ENCODE peak calls at places on chromosomes 5 and 9, in eight cellular contexts. B is CD8-positive, alpha-beta T cell; O is WTC11; S is nephron progenitor cell; Y is progenitor cell of endocrine pancreas; M is ovary; J is kidney; Q is AG04450. F is an unnamed sample.

GRCh38 chr9:130137870-130138653 is 34.1 kb upstream of the NCS1 start:
- DNase-seq in S (no peak), M (peak), Q (peak), J (no peak), O (peak), Y (no peak), B (no peak), F (peak)

GRCh38 chr5:106649031-106649430 is 1021.7 kb downstream of the EFNA5 start:
- DNase-seq in B (no peak), S (no peak), Q (no peak), M (no peak), O (no peak), Y (no peak), J (no peak), F (no peak)

GRCh38 chr5:9562101-9562500 is 16.2 kb upstream of the SEMA5A start:
- DNase-seq in Q (no peak), Y (no peak), B (no peak), M (no peak), O (no peak), J (no peak), S (no peak), F (no peak)

GRCh38 chr5:122101636-122102285 is 23.7 kb upstream of the LOX start:
- DNase-seq in O (no peak), Y (no peak), B (no peak), M (no peak), Q (no peak), S (no peak), J (no peak), F (no peak)

GRCh38 chr9:126836216-126836615 is 24.2 kb upstream of the ZBTB34 start:
- DNase-seq in B (no peak), Y (no peak), Q (no peak), M (no peak), O (no peak), J (no peak), S (no peak), F (peak)

GRCh38 chr9:108040783-108041182 is 551.2 kb upstream of the KLF4 start:
- DNase-seq in Q (no peak), S (no peak), B (no peak), O (no peak), M (no peak), J (no peak), Y (no peak), F (no peak)

GRCh38 chr5:147234825-147235635 is at the start of gene STK32A:
- DNase-seq in Q (no peak), B (no peak), M (peak), O (peak), Y (peak), J (peak), S (peak), F (no peak)

GRCh38 chr5:107554776-107555424 is 115.8 kb downstream of the EFNA5 start:
- DNase-seq in S (no peak), B (no peak), J (no peak), O (no peak), M (no peak), Q (no peak), Y (no peak), F (no peak)

GRCh38 chr9:77876091-77876490 is 155.5 kb downstream of the GNAQ start:
- DNase-seq in M (peak), Q (no peak), B (no peak), J (no peak), Y (no peak), O (no peak), S (peak), F (no peak)

GRCh38 chr5:151186052-151186451 is 28.5 kb upstream of the ANXA6 start:
- DNase-seq in Q (no peak), B (no peak), Y (no peak), J (no peak), M (no peak), O (no peak), S (no peak), F (no peak)

GRCh38 chr5:67404261-67405100 is 207.9 kb upstream of the CD180 start:
- DNase-seq in J (no peak), Y (no peak), O (no peak), B (no peak), S (no peak), Q (no peak), M (no peak), F (no peak)

GRCh38 chr5:18752317-18752716 is 1118.1 kb downstream of the TAF11L14 start:
- DNase-seq in Y (no peak), O (no peak), M (no peak), Q (no peak), B (no peak), J (no peak), S (no peak), F (no peak)

GRCh38 chr9:133238272-133238850 is 29.3 kb upstream of the OBP2B start:
- DNase-seq in Q (no peak), O (peak), B (no peak), J (peak), Y (peak), S (peak), M (peak), F (no peak)

GRCh38 chr5:174323878-174324281 is 278.4 kb downstream of the NSG2 start:
- DNase-seq in B (no peak), J (no peak), S (peak), Q (no peak), M (no peak), Y (peak), O (peak), F (no peak)

GRCh38 chr5:171759777-171760176 is 25.8 kb upstream of the SMIM23 start:
- DNase-seq in Y (no peak), B (no peak), S (no peak), O (no peak), Q (no peak), M (no peak), J (no peak), F (no peak)

GRCh38 chr9:91967259-91967658 is 17.2 kb upstream of the ROR2 start:
- DNase-seq in O (no peak), M (no peak), J (no peak), Y (no peak), B (no peak), S (no peak), Q (no peak), F (no peak)

GRCh38 chr9:125629451-125629850 is 77.6 kb downstream of the MAPKAP1 start:
- DNase-seq in B (no peak), O (no peak), Y (no peak), M (no peak), J (no peak), Q (no peak), S (no peak), F (no peak)

GRCh38 chr5:159214486-159215271 is 5.3 kb upstream of the RNF145 start:
- DNase-seq in S (no peak), B (no peak), O (no peak), Q (no peak), M (no peak), J (no peak), Y (no peak), F (no peak)

GRCh38 chr5:9156282-9156681 is 389.6 kb downstream of the SEMA5A start:
- DNase-seq in Y (no peak), J (no peak), Q (peak), O (peak), S (peak), B (no peak), M (no peak), F (peak)

GRCh38 chr5:154466671-154467070 is 11.4 kb downstream of the HAND1 start:
- DNase-seq in O (no peak), Y (no peak), M (no peak), J (no peak), S (no peak), Q (no peak), B (no peak), F (no peak)

GRCh38 chr5:157143127-157143959 is 678 bp upstream of the MED7 start:
- DNase-seq in B (peak), Y (no peak), Q (no peak), J (no peak), O (no peak), M (peak), S (no peak), F (no peak)

GRCh38 chr9:135048758-135049284 is 38.6 kb upstream of the OLFM1 start:
- DNase-seq in J (no peak), O (no peak), B (no peak), Q (no peak), M (no peak), Y (no peak), S (no peak), F (no peak)

GRCh38 chr5:105903069-105903468 is 1767.7 kb downstream of the EFNA5 start:
- DNase-seq in B (no peak), Q (no peak), S (no peak), M (no peak), J (no peak), O (no peak), Y (no peak), F (no peak)

GRCh38 chr5:133702773-133703770 is 90.7 kb upstream of the FSTL4 start:
- DNase-seq in Y (no peak), Q (no peak), O (no peak), S (no peak), B (no peak), J (no peak), M (no peak), F (no peak)

GRCh38 chr5:88672644-88673493 is 210.1 kb downstream of the MEF2C start:
- DNase-seq in B (no peak), S (no peak), J (no peak), O (peak), M (no peak), Y (no peak), Q (no peak), F (no peak)

GRCh38 chr9:32378993-32379729 is 5.3 kb upstream of the ACO1 start:
- DNase-seq in O (no peak), B (peak), S (peak), M (peak), Q (peak), J (no peak), Y (no peak), F (peak)

GRCh38 chr5:14034991-14035390 is 90.5 kb upstream of the DNAH5 start:
- DNase-seq in J (no peak), S (no peak), M (no peak), Q (no peak), O (no peak), Y (no peak), B (no peak), F (no peak)

GRCh38 chr9:100449420-100449819 is 22.5 kb downstream of the MSANTD3 start:
- DNase-seq in Y (no peak), S (no peak), Q (no peak), B (no peak), O (no peak), J (no peak), M (no peak), F (no peak)

GRCh38 chr5:89343666-89344065 is 460.7 kb upstream of the MEF2C start:
- DNase-seq in Q (no peak), J (no peak), Y (no peak), M (no peak), O (no peak), B (no peak), S (no peak), F (no peak)

GRCh38 chr9:132372177-132373095 is 17.6 kb upstream of the SETX start:
- DNase-seq in Y (no peak), M (no peak), S (no peak), Q (no peak), O (no peak), J (no peak), B (no peak), F (no peak)

GRCh38 chr5:165906879-165907278 is 2384.6 kb upstream of the WWC1 start:
- DNase-seq in O (no peak), Q (no peak), J (no peak), Y (no peak), S (no peak), M (no peak), B (no peak), F (no peak)

GRCh38 chr9:129895376-129896268 is 60.4 kb downstream of the USP20 start:
- DNase-seq in Q (no peak), Y (no peak), B (peak), S (no peak), M (no peak), J (no peak), O (no peak), F (no peak)

GRCh38 chr9:23683021-23683431 is 143.0 kb downstream of the ELAVL2 start:
- DNase-seq in O (no peak), B (no peak), Q (no peak), J (no peak), M (no peak), S (no peak), Y (no peak), F (no peak)

GRCh38 chr5:67165524-67166459 is 30.8 kb downstream of the CD180 start:
- DNase-seq in S (peak), M (peak), Q (peak), J (peak), B (peak), Y (peak), O (peak), F (peak)

GRCh38 chr5:62650197-62650596 is 71.6 kb downstream of the LRRC70 start:
- DNase-seq in S (no peak), J (no peak), Q (no peak), Y (no peak), M (no peak), O (no peak), B (no peak), F (no peak)

DNA sequence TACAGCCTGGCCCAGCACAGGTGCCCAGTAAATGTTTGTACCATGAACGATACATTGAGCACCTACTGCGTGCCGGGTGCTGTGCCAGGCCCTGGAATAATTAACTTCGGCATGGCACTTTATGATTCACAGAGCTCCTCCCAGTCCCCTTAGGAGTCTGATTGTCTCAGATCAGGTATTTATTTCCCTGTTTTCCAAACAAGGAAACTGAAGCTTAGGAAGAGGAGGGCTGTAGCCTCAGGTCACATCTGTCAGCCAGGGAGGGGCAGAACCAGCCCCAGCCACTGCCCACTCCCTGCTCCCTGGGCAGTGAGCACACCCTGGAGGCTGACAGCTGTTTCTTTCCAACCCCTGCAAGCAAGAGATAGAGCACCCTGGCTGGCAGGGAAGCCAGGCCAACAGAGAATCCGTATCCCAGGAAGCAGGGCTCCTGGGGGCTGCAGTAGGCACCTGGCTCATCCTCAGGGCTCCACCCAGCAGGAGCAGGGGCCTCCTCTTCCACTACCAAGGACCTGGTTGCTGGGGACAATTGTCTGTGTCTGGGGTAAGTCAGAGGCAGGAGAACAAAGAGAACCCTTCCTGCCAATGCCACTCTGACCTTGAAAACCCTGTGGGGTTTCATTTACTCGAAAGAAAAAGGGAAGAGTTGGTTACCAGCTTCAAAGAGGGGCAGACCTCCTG is 69.0 kb downstream of the DAB2IP start:
- DNase-seq in Y (no peak), Q (no peak), B (no peak), S (no peak), O (no peak), J (peak), M (no peak), F (no peak)
- TF ChIP-seq CTCF in Y (no peak), Q (no peak), B (no peak), S (no peak), O (no peak), J (no peak), M (no peak), F (no peak)

DNA sequence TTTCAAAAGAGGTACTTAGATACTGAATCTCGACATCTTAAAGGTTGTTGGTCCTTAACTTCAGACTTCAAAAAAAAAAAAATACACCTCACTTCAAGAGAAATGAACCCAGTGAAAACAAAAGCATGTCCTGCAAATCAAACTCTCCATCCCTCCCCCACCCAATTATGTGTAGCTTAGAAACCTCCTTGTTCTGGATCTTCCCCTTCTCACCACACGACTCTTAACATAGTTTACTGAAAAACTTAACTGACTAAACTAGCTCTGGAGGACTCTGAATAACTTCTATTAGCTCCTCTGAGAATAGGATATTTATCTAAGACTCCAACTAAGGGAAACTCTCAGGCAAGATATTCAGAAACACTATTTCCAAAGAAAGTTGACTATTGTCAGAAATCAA is 48.7 kb upstream of the HK3 start:
- DNase-seq in Q (no peak), M (no peak), J (no peak), S (no peak), B (no peak), Y (no peak), O (no peak), F (no peak)
- TF ChIP-seq CTCF in Q (no peak), M (no peak), J (no peak), S (no peak), B (no peak), Y (no peak), O (no peak), F (no peak)

DNA sequence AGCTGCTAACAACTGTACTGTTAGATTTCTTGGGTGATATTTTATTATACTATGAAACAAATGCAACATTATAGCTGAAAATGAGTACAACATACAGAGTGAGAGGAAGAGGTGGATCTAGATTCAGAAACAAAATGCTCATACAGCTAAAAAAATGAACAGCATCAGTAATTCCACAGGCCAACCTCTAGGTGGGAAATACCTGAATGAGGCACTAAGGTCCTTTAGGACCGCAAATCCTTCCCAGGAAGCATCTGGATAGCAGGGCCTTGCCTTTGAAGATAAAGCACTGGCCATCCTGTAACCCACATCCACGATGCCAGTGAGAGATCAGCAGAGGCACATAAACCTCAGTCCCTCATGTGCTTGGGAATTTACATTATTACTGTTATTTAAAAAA is 310.8 kb downstream of the YTHDC2 start:
- DNase-seq in S (no peak), B (no peak), M (no peak), Q (no peak), J (no peak), Y (no peak), O (no peak), F (no peak)
- TF ChIP-seq CTCF in S (no peak), B (no peak), M (no peak), Q (no peak), J (no peak), Y (peak), O (no peak), F (no peak)

DNA sequence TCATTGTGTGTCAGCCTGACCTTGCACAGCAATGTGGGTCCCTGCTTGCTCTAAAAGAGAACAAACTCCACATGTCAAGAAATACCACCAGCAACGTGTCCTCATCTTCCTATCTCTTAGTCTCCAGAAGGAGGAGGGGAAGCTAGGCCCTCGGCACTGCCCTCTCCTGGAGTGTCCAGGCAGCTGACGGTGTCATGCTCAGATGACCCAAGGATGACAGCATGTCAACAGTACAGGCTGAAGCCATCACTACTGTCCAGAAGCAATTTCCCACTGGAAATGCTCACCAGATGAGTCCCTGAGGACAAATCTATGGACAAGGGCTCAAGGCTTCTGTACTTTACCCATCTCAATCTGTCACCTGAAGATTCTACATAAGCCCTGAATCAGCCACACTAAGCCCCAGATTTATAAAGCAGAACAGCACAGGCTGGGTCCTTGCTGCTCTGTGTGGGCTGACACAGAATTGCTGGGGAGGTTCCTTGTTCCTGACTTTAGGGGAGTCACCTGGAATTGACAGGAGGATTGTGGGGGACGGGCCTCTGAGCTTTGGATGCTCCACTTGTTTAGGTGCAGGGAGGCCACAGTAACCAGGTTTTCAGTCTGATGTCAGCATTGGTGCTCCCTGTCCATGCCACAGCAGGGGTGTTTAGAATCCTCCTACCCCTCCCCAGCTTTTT is 210.2 kb downstream of the DAB2IP start:
- DNase-seq in J (no peak), O (peak), Q (no peak), S (peak), B (no peak), Y (no peak), M (no peak), F (no peak)
- TF ChIP-seq CTCF in J (peak), O (peak), Q (peak), S (peak), B (no peak), Y (peak), M (no peak), F (peak)

DNA sequence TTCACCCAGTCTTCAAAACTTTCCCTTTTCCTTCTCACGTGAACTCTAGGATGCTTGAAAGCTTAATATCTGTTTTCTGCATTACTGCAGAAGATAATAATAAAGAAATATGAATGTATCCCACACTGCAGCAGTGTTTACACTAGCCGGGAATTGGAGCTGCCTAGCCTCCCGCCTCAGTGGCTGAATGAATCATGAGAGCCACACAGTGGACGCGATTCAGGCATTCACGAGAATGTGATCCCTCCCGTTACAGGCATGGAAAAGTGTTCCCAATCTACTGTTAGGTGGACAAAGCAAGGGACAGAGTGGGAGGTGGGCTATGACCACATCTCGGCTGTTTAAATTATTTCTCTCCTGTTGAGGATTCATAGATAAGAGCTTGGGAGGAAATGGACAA is 69.4 kb upstream of the CTSL start:
- DNase-seq in Y (no peak), B (no peak), M (peak), J (no peak), O (no peak), S (no peak), Q (no peak), F (no peak)
- TF ChIP-seq CTCF in Y (no peak), B (no peak), M (no peak), J (no peak), O (no peak), S (no peak), Q (peak), F (no peak)